ENCODE peak calls at places on chromosomes 2 and 18, in seven cellular contexts. K is GM12891, N is H1, Z is SK-N-SH, O is K562, W is HepG2, G is GM12878. C is an unnamed sample.
A peak's percentile ranks its signal among the peaks of the same experiment; 100 is the strongest.

GRCh38 chr2:7269244-7269643 is 352.0 kb downstream of the RNF144A start:
- DNase-seq in K (no peak), N (no peak), Z (no peak), O (no peak), W (no peak), G (no peak), C (no peak)

GRCh38 chr18:2932247-2933181 is 80.4 kb downstream of the LPIN2 start:
- DNase-seq in K (no peak), N (no peak), Z (peak; percentile 64), O (peak; percentile 67), W (peak; percentile 62), G (peak; percentile 23), C (no peak)

GRCh38 chr2:72051971-72052505 is 95.6 kb downstream of the CYP26B1 start:
- DNase-seq in K (no peak), N (no peak), Z (no peak), O (no peak), W (no peak), G (no peak), C (no peak)

GRCh38 chr2:96537734-96538486 is 1.4 kb downstream of the ARID5A start:
- DNase-seq in K (no peak), N (no peak), Z (peak; percentile 20), O (no peak), W (no peak), G (no peak), C (no peak)

GRCh38 chr2:208373460-208374089 is 33.0 kb upstream of the PTH2R start:
- DNase-seq in K (peak; percentile 29), N (no peak), Z (peak; percentile 77), O (peak; percentile 33), W (peak; percentile 43), G (no peak), C (peak; percentile 25)

GRCh38 chr18:27017901-27018500 is 152.5 kb upstream of the AQP4 start:
- DNase-seq in K (no peak), N (no peak), Z (peak; percentile 43), O (no peak), W (peak; percentile 19), G (no peak), C (no peak)

GRCh38 chr2:17303054-17303453 is 215.2 kb downstream of the RAD51AP2 start:
- DNase-seq in K (no peak), N (no peak), Z (no peak), O (no peak), W (no peak), G (no peak), C (no peak)

GRCh38 chr18:36188912-36189311 is 1.6 kb downstream of the MOCOS start:
- DNase-seq in K (no peak), N (no peak), Z (no peak), O (no peak), W (no peak), G (no peak), C (no peak)

GRCh38 chr2:104318001-104318555 is 535.8 kb upstream of the POU3F3 start:
- DNase-seq in K (no peak), N (no peak), Z (no peak), O (no peak), W (no peak), G (no peak), C (no peak)

GRCh38 chr2:170368370-170368769 is 190.4 kb downstream of the MYO3B start:
- DNase-seq in K (no peak), N (no peak), Z (no peak), O (no peak), W (no peak), G (no peak), C (no peak)

GRCh38 chr2:240956935-240957655 is 41.3 kb upstream of the SNED1 start:
- DNase-seq in K (no peak), N (no peak), Z (peak; percentile 19), O (no peak), W (no peak), G (no peak), C (no peak)

GRCh38 chr18:24231773-24232735 is 93.2 kb downstream of the CABYR start:
- DNase-seq in K (no peak), N (no peak), Z (no peak), O (no peak), W (no peak), G (no peak), C (no peak)

GRCh38 chr2:130183500-130184373 is 1.7 kb downstream of the MZT2B start:
- DNase-seq in K (no peak), N (no peak), Z (peak; percentile 76), O (no peak), W (peak; percentile 32), G (no peak), C (no peak)

GRCh38 chr2:44479127-44479887 is 117.6 kb downstream of the CAMKMT start:
- DNase-seq in K (peak; percentile 30), N (peak; percentile 5), Z (peak; percentile 81), O (peak; percentile 67), W (peak; percentile 89), G (peak; percentile 61), C (peak; percentile 25)

DNA sequence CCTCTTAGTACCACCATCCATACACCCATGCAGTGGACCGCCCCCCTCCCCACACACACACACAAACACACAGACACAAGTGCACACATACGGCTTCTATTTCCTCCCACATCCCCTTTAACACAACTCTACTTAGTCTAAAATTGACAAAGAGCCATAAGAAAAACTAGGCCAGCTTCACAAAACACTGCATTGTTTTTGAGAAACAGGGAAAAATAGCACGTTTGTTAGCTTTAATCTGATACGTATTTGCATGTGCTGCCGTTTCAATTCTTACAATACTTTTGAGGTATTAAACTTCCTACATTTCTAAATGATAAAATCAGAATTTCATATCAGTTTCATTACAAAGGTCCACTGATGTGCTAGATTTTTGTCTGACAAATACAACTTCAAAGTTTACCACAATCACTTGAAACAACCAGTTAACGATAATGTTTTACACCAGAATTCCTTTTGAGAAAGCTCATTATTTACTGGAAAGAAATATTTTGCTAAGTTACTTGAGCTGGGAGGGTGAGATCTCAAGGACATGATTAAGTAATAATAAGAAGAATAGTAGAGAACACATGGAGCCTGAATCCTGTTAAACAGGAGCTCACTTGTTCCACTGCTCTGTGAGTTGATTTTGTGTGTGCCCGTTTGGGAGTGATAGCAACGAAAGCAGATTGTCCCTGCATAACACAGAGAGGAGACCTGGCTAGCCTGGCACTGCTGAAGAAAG is 74.5 kb downstream of the MOGAT1 start:
- DNase-seq in K (no peak), N (no peak), Z (no peak), O (no peak), W (no peak), G (no peak), C (no peak)
- TF ChIP-seq TAF1 in K (no peak), N (no peak), Z (no peak), O (no peak), W (no peak), G (no peak), C (no peak)

GRCh38 chr2:22282215-22282614 is 1102.8 kb upstream of the KLHL29 start:
- DNase-seq in K (no peak), N (no peak), Z (no peak), O (no peak), W (no peak), G (no peak), C (no peak)

GRCh38 chr2:22282902-22283301 is 1102.1 kb upstream of the KLHL29 start:
- DNase-seq in K (no peak), N (no peak), Z (no peak), O (no peak), W (no peak), G (no peak), C (no peak)

GRCh38 chr2:22276696-22277095 is 1108.3 kb upstream of the KLHL29 start:
- DNase-seq in K (no peak), N (no peak), Z (no peak), O (no peak), W (no peak), G (peak; percentile 1), C (no peak)

DNA sequence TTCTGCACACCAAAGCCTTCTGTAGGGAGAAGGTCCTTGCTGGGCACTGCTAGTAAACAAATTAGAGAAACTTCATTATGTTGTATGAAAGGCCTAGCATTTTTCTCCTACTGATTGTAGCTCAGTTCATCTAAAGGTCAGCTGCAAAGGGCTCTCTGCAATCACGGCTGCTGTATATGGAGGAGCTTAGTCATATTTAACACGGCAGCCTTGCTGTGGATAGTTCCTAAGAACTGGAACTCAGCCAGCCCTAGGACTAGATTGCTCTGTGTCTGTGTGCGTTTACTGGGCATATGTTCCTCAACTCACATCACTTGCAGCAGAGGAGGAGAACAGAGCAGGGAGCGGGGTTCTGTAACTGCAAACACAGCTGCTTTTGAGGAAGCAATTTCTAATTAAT is 1103.9 kb upstream of the KLHL29 start:
- DNase-seq in K (no peak), N (no peak), Z (peak; percentile 31), O (no peak), W (no peak), G (no peak), C (no peak)
- TF ChIP-seq TAF1 in K (no peak), N (no peak), Z (no peak), O (no peak), W (no peak), G (no peak), C (no peak)

GRCh38 chr2:225318440-225318839 is 81.1 kb upstream of the NYAP2 start:
- DNase-seq in K (no peak), N (no peak), Z (no peak), O (no peak), W (no peak), G (no peak), C (no peak)
- TF ChIP-seq TAF1 in K (no peak), N (no peak), Z (no peak), O (no peak), W (no peak), G (no peak), C (no peak)

GRCh38 chr2:229779650-229780049 is 65.3 kb upstream of the DNER start:
- DNase-seq in K (no peak), N (no peak), Z (no peak), O (no peak), W (no peak), G (no peak), C (no peak)

GRCh38 chr2:229777716-229778115 is 63.4 kb upstream of the DNER start:
- DNase-seq in K (no peak), N (no peak), Z (no peak), O (no peak), W (no peak), G (no peak), C (no peak)

GRCh38 chr2:229784791-229785190 is 70.4 kb upstream of the DNER start:
- DNase-seq in K (no peak), N (no peak), Z (no peak), O (no peak), W (no peak), G (no peak), C (no peak)

GRCh38 chr2:229783108-229783721 is 68.9 kb upstream of the DNER start:
- DNase-seq in K (no peak), N (no peak), Z (no peak), O (no peak), W (no peak), G (peak; percentile 34), C (no peak)

DNA sequence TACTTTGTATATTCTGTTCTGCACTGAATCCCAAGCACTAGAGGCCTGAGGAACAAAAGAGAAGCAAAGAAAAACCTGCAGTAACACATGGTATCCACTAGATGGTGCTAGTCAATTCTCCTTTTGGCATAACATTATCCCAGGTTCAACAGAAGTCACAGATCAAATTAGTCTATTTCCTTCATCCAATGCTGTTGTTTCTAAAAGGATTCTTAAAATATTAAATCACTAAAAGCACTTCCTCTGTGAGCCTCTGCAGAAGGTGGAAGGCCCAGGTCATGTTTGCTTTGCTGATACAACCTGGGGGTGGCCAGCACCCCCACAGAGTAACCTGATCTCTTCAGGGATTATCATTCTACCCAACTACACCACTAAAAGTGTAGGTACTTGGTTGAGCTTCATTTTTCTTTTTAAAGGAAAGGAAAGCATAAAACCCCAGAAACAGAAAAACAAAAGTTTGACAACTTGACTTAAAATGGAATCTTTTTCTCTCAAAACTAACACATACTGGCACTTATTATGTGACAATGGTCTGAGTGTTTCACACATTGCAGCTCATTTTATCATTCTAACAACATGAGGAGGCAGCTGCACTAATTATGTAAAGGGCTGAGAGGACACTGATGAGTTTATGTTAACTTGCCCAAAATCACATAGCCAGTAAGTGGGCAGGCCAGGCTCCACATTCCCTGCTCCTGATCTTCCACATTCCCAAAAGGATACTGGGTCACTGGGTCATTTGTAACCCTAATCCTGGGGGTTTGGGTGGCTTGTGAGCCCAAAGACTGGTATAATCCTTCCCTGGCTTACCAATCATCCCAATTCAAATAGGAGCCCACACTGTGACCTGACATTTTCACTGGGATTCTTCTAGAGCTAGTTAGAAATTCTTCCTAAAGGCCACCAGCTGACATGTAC is 66.8 kb upstream of the DNER start:
- DNase-seq in K (no peak), N (no peak), Z (peak; percentile 49), O (peak; percentile 41), W (peak; percentile 43), G (no peak), C (no peak)
- TF ChIP-seq TAF1 in K (no peak), N (no peak), Z (no peak), O (no peak), W (no peak), G (no peak), C (no peak)